ENCODE peak calls at places on chromosomes 13 and 19, in seven cellular contexts. X, D, J, P, B, Y and L are unnamed samples. For H3K4me1, the result is how much of the 10 kb centered on the place peaks cover.

GRCh38 chr13:31631071-31631470 is 108.3 kb upstream of the RXFP2 start:
- DNase-seq in J (no peak), B (no peak), P (no peak), X (no peak), D (no peak), Y (peak), L (no peak)

GRCh38 chr19:14416743-14417214 is 2.4 kb downstream of the DDX39A start:
- DNase-seq in X (no peak), B (peak), P (peak), J (no peak), D (no peak), Y (no peak), L (no peak)

GRCh38 chr19:1221141-1221903 is 15.7 kb downstream of the STK11 start:
- DNase-seq in J (no peak), B (no peak), Y (peak), P (no peak), D (no peak), X (peak), L (no peak)

GRCh38 chr13:33519561-33520479 is 234.3 kb upstream of the STARD13 start:
- DNase-seq in P (no peak), Y (no peak), B (no peak), J (no peak), D (no peak), X (no peak), L (no peak)

GRCh38 chr19:10294368-10294697 is 4.6 kb downstream of the ICAM5 start:
- DNase-seq in X (no peak), D (peak), P (no peak), J (no peak), Y (no peak), B (peak), L (no peak)

GRCh38 chr19:15421726-15422260 is 3.0 kb upstream of the AKAP8L start:
- DNase-seq in Y (no peak), B (no peak), P (no peak), X (peak), D (no peak), J (no peak), L (no peak)

GRCh38 chr19:1661995-1662394 is 9.6 kb upstream of the TCF3 start:
- DNase-seq in J (no peak), B (no peak), D (no peak), P (no peak), X (no peak), Y (no peak), L (no peak)

GRCh38 chr19:2782357-2782935 is 627 bp downstream of the SGTA start:
- DNase-seq in X (no peak), Y (peak), J (no peak), B (peak), P (no peak), D (no peak), L (no peak)

GRCh38 chr13:66635526-66635925 is 594.6 kb downstream of the PCDH9 start:
- DNase-seq in X (no peak), B (no peak), P (no peak), D (no peak), J (no peak), Y (peak), L (no peak)

GRCh38 chr13:23956106-23956505 is 58.8 kb upstream of the C1QTNF9B start:
- DNase-seq in Y (no peak), D (no peak), X (no peak), B (peak), J (no peak), P (no peak), L (no peak)

GRCh38 chr19:13974073-13974472 is 21.8 kb downstream of the DCAF15 start:
- DNase-seq in X (peak), J (no peak), B (no peak), Y (no peak), P (no peak), D (peak), L (no peak)

GRCh38 chr13:77338961-77339401 is 12.1 kb upstream of the MYCBP2 start:
- DNase-seq in P (no peak), D (no peak), B (no peak), X (no peak), Y (no peak), J (no peak), L (no peak)

GRCh38 chr19:21335721-21336120 is 6.5 kb upstream of the ZNF708 start:
- DNase-seq in P (no peak), B (no peak), Y (no peak), X (no peak), J (no peak), D (no peak), L (no peak)

GRCh38 chr13:102687520-102687919 is 7.3 kb downstream of the METTL21C start:
- DNase-seq in Y (no peak), D (no peak), P (no peak), J (no peak), X (no peak), B (no peak), L (peak)

GRCh38 chr13:61294467-61295186 is 121.0 kb downstream of the PCDH20 start:
- DNase-seq in J (no peak), P (no peak), X (no peak), Y (no peak), D (no peak), B (no peak), L (no peak)

GRCh38 chr13:28031220-28031903 is 42.9 kb upstream of the URAD start:
- DNase-seq in J (peak), P (no peak), B (peak), X (no peak), D (no peak), Y (no peak), L (no peak)

GRCh38 chr19:10344780-10345179 is 5.4 kb upstream of the ICAM3 start:
- DNase-seq in X (no peak), Y (no peak), J (no peak), B (no peak), P (no peak), D (no peak), L (no peak)

GRCh38 chr13:88627071-88627470 is 955.9 kb downstream of the SLITRK5 start:
- DNase-seq in D (no peak), J (no peak), B (no peak), Y (no peak), X (no peak), P (no peak), L (no peak)

GRCh38 chr13:73715910-73716257 is 418.3 kb downstream of the KLF12 start:
- DNase-seq in Y (no peak), B (no peak), D (no peak), X (no peak), J (no peak), P (no peak), L (no peak)

GRCh38 chr19:38429055-38429810 is 3.2 kb upstream of the RASGRP4 start:
- DNase-seq in X (no peak), B (no peak), J (no peak), Y (no peak), P (no peak), D (no peak), L (no peak)

GRCh38 chr19:48635966-48636858 is 967 bp downstream of the DBP start:
- DNase-seq in X (no peak), D (peak), Y (no peak), B (peak), J (peak), P (peak), L (no peak)
- H3K4me1 ChIP-seq in X (under half), D (under half), Y (under half), B (under half), J (half or more), P (half or more), L (half or more)

DNA sequence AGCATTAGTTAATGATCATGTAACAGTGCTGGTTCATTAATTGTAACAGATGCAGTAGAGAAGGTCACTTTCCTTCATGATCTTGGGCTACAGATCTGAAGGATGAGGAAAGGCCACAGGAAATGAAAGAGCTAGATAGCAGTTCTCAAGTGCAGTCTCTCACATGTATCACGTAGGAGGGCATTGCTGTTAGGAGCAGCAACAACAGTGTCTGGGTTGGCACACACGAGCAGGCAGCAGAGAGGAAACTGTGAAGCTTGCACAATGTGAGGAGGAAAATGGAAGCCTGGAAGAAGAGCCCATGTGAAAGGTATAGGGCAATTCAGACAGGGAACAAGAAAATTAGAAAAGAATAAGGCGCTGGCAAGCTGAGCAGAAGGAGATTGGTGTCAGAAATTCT is 1741.5 kb downstream of the PCDH9 start:
- DNase-seq in P (no peak), Y (no peak), J (no peak), X (no peak), B (no peak), D (no peak), L (no peak)
- TF ChIP-seq POLR2AphosphoS5 in P (no peak), Y (no peak), J (no peak), X (no peak), B (no peak), D (no peak), L (no peak)

DNA sequence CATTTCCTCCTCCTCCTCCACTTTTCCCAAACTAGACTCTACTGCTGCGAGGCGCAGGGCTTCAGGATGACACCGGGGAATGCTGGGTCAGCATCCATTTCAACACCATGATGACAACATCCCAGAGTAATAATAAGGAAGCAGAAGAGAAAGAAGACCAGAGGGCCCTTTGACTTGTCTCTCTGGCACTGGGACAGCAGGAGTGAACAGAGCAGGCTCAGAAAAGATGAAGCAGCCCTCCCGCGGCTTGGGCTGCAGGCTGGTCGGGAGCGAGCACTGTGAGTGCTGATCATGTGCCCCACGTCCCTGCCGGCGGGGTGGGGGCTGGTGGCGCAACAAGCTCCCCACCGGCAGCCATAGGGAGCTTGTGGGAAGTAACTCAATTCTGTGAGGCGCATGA is 30.5 kb downstream of the RANBP3 start:
- DNase-seq in J (no peak), X (no peak), D (no peak), P (peak), Y (no peak), B (peak), L (no peak)
- H3K4me1 ChIP-seq in J (half or more), X (under half), D (under half), P (half or more), Y (under half), B (half or more), L (half or more)

GRCh38 chr13:39189778-39190177 is 151.5 kb downstream of the NHLRC3 start:
- DNase-seq in B (no peak), X (no peak), Y (no peak), D (peak), P (no peak), J (no peak), L (no peak)

GRCh38 chr13:39185326-39185725 is 147.1 kb downstream of the NHLRC3 start:
- DNase-seq in B (no peak), J (no peak), X (no peak), P (no peak), D (no peak), Y (no peak), L (no peak)

DNA sequence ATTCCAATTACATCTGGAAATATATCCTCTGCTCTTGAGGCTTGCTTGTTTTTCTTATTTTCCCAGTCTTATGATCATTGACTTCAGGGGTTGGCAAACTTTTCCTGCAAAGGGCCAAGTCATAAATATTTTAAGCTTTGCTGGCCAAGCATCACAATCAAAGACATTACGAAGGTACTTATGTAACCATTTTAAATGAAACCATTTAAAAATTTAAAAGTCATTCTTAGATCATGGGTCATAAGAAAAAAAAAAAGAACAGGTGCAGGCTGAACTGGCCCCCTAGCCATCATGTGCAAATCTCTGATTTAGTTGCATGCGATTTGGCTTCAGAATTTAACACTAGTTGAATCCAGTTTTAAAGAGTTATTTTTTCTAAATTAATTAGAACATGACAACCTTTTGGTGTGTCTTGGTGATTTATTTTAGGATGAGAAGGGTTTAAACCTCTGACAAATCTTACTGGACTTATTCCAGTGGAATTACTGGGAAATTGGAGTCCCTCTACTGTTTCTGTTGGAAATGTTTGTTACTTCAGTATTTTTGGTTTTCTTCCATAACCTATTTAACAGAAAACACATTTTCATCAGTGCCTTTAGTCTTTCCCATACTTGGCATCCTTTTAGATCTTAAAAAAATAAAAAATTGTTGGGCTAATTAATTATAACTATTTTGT is 148.1 kb downstream of the NHLRC3 start:
- DNase-seq in X (no peak), Y (no peak), D (no peak), J (no peak), P (no peak), B (no peak), L (no peak)
- TF ChIP-seq POLR2AphosphoS5 in X (no peak), Y (no peak), D (no peak), J (no peak), P (no peak), B (no peak), L (no peak)

GRCh38 chr19:41955521-41955920 is 3.6 kb downstream of the RABAC1 start:
- DNase-seq in Y (no peak), X (no peak), D (no peak), B (no peak), P (no peak), J (no peak), L (no peak)

GRCh38 chr19:41956621-41957020 is 2.5 kb downstream of the RABAC1 start:
- DNase-seq in Y (no peak), P (no peak), J (peak), X (no peak), D (no peak), B (peak), L (no peak)

GRCh38 chr19:41957161-41957837 is 1.8 kb downstream of the RABAC1 start:
- DNase-seq in B (peak), Y (no peak), J (no peak), P (no peak), X (no peak), D (no peak), L (no peak)

GRCh38 chr19:41951686-41952172 is 7.4 kb downstream of the RABAC1 start:
- DNase-seq in J (peak), X (peak), P (no peak), B (peak), D (peak), Y (peak), L (no peak)
- H3K4me1 ChIP-seq in J (under half), X (under half), P (under half), B (under half), D (under half), Y (under half), L (under half)

GRCh38 chr19:51799998-51800848 is 5.3 kb downstream of the FPR3 start:
- DNase-seq in P (no peak), D (no peak), X (no peak), J (no peak), B (no peak), Y (no peak), L (no peak)
- TF ChIP-seq POLR2AphosphoS5 in P (no peak), D (no peak), X (no peak), J (no peak), B (no peak), Y (no peak), L (no peak)

GRCh38 chr19:55670280-55671053 is 4.6 kb upstream of the EPN1 start:
- DNase-seq in P (peak), X (no peak), B (no peak), Y (peak), J (peak), D (no peak), L (no peak)
- H3K4me1 ChIP-seq in P (under half), X (under half), B (under half), Y (under half), J (under half), D (under half), L (under half)

DNA sequence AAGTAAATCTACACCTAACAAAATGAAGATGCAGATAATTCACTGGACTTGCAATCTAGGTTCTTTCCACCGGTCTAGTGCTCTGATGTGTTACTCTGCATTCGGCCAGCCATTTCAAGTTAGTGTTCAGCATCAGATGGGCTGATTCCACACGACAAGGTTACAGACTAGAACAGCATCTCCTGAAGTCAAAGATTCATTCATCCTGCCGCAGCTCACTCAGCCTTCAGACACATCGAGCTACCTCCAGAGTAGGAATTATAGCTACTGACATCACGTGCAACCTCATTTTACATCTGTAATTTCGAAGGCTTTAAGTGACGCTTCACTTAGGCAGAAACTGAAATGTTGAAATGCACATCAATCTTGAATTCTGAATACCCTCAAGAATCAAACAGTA is 76.5 kb downstream of the LHFPL6 start:
- DNase-seq in Y (no peak), B (no peak), D (no peak), J (no peak), X (no peak), P (no peak), L (no peak)
- TF ChIP-seq POLR2AphosphoS5 in Y (no peak), B (no peak), D (no peak), J (no peak), X (no peak), P (no peak), L (no peak)

GRCh38 chr19:40084948-40085347 is 5.8 kb downstream of the ZNF780A start:
- DNase-seq in X (no peak), J (no peak), Y (no peak), P (no peak), D (peak), B (no peak), L (no peak)
- H3K4me1 ChIP-seq in X (under half), J (under half), Y (under half), P (under half), D (under half), B (under half), L (under half)

DNA sequence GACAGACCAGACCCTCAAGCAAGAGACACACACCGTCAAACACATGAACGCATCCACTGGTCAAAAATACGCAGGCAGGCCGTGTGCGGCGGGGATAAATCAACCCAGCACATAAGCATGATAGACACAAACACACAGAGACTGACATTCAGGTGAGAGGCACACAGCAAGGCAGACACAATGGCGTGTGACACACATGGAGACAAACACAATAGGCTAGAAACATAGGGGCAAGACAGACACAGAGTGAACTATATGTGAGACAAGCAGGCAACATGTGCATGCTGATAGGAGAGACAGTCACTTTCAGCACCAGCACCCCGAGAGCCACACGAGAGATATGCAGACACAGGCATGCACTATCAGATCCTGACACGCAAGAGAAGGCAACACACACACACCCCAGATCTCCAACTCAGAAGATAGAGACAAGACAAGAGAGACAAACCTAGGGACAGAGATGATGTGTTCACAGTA is 6.9 kb upstream of the JUNB start:
- DNase-seq in J (no peak), P (no peak), X (no peak), D (no peak), Y (no peak), B (no peak), L (no peak)
- TF ChIP-seq POLR2AphosphoS5 in J (no peak), P (no peak), X (no peak), D (no peak), Y (no peak), B (no peak), L (no peak)